ENCODE peak calls at places on chromosomes 7 and 10, in seven cellular contexts. T, K, J, X, I, H and W are unnamed samples.

GRCh38 chr7:113404245-113404644 is 285.9 kb upstream of the SMIM30 start:
- DNase-seq in T (no peak), K (no peak), J (no peak), X (no peak), I (no peak), H (no peak), W (peak; percentile 8)

GRCh38 chr10:29131952-29132820 is 156.7 kb upstream of the LYZL1 start:
- DNase-seq in T (no peak), K (no peak), J (peak; percentile 8), X (no peak), I (peak; percentile 30), H (no peak), W (peak; percentile 94)

GRCh38 chr10:44008270-44008916 is 359.7 kb upstream of the ZNF32 start:
- DNase-seq in T (no peak), K (no peak), J (peak; percentile 75), X (no peak), I (no peak), H (no peak), W (no peak)

GRCh38 chr10:14821635-14822375 is 16.0 kb downstream of the CDNF start:
- DNase-seq in T (no peak), K (no peak), J (no peak), X (no peak), I (no peak), H (no peak), W (no peak)

GRCh38 chr7:3239291-3239691 is 61.8 kb upstream of the SDK1 start:
- DNase-seq in T (no peak), K (no peak), J (no peak), X (no peak), I (no peak), H (no peak), W (no peak)

GRCh38 chr7:121002-121401 is 71.4 kb upstream of the FAM20C start:
- DNase-seq in T (no peak), K (no peak), J (no peak), X (no peak), I (no peak), H (no peak), W (no peak)

GRCh38 chr10:132271458-132272011 is 36.2 kb downstream of the STK32C start:
- DNase-seq in T (no peak), K (no peak), J (no peak), X (no peak), I (peak; percentile 8), H (no peak), W (no peak)

GRCh38 chr7:2993396-2993795 is 50.3 kb downstream of the CARD11 start:
- DNase-seq in T (no peak), K (no peak), J (no peak), X (no peak), I (no peak), H (no peak), W (no peak)

GRCh38 chr10:29659770-29660097 is 25.0 kb upstream of the SVIL start:
- DNase-seq in T (no peak), K (no peak), J (no peak), X (no peak), I (no peak), H (no peak), W (no peak)

GRCh38 chr7:131011976-131012375 is 278.0 kb upstream of the KLF14 start:
- DNase-seq in T (no peak), K (no peak), J (no peak), X (no peak), I (no peak), H (no peak), W (peak; percentile 56)

GRCh38 chr10:122849900-122850605 is 4.4 kb upstream of the CUZD1 start:
- DNase-seq in T (no peak), K (no peak), J (no peak), X (no peak), I (no peak), H (no peak), W (no peak)

GRCh38 chr10:123245264-123245663 is 91.1 kb downstream of the BUB3 start:
- DNase-seq in T (no peak), K (no peak), J (no peak), X (no peak), I (no peak), H (no peak), W (no peak)

GRCh38 chr7:29565186-29565540 is 1.5 kb downstream of the PRR15 start:
- DNase-seq in T (no peak), K (no peak), J (no peak), X (no peak), I (no peak), H (no peak), W (no peak)

GRCh38 chr7:155644971-155645509 is 579 bp downstream of the RBM33 start:
- DNase-seq in T (peak; percentile 51), K (peak; percentile 17), J (no peak), X (peak; percentile 35), I (peak; percentile 53), H (no peak), W (peak; percentile 87)

GRCh38 chr10:34666008-34666700 is 148.9 kb downstream of the PARD3 start:
- DNase-seq in T (no peak), K (peak; percentile 73), J (no peak), X (peak; percentile 59), I (no peak), H (no peak), W (peak; percentile 66)

GRCh38 chr7:106485031-106485551 is 175.9 kb downstream of the CCDC71L start:
- DNase-seq in T (no peak), K (no peak), J (peak; percentile 9), X (no peak), I (no peak), H (no peak), W (no peak)

GRCh38 chr7:102125127-102125561 is 161.5 kb upstream of the SH2B2 start:
- DNase-seq in T (peak; percentile 21), K (peak; percentile 82), J (peak; percentile 74), X (peak; percentile 55), I (no peak), H (no peak), W (no peak)

GRCh38 chr10:23367896-23368685 is 23.5 kb upstream of the C10orf67 start:
- DNase-seq in T (no peak), K (no peak), J (no peak), X (no peak), I (no peak), H (no peak), W (no peak)

GRCh38 chr10:121418126-121418777 is 180.0 kb downstream of the FGFR2 start:
- DNase-seq in T (no peak), K (no peak), J (no peak), X (no peak), I (no peak), H (no peak), W (no peak)

GRCh38 chr7:128410092-128410665 is 397 bp upstream of the IMPDH1 start:
- DNase-seq in T (peak; percentile 43), K (no peak), J (peak; percentile 90), X (no peak), I (peak; percentile 48), H (no peak), W (peak; percentile 46)
- TF ChIP-seq POLR2A in T (no peak), K (peak; percentile 7), J (no peak), X (no peak), I (no peak), H (no peak), W (no peak)

GRCh38 chr10:80454526-80455460 is 683 bp downstream of the TSPAN14 start:
- DNase-seq in T (peak; percentile 66), K (peak; percentile 36), J (peak; percentile 53), X (no peak), I (peak; percentile 67), H (peak; percentile 47), W (peak; percentile 69)
- TF ChIP-seq POLR2A in T (peak; percentile 61), K (no peak), J (no peak), X (no peak), I (no peak), H (no peak), W (no peak)

GRCh38 chr10:119654540-119654939 is 3.4 kb downstream of the BAG3 start:
- DNase-seq in T (no peak), K (peak; percentile 55), J (peak; percentile 51), X (peak; percentile 38), I (peak; percentile 60), H (no peak), W (no peak)

GRCh38 chr10:119657725-119658124 is 6.5 kb downstream of the BAG3 start:
- DNase-seq in T (no peak), K (no peak), J (no peak), X (peak; percentile 65), I (peak; percentile 37), H (no peak), W (no peak)

GRCh38 chr10:119653209-119653608 is 2.0 kb downstream of the BAG3 start:
- DNase-seq in T (no peak), K (no peak), J (no peak), X (no peak), I (no peak), H (no peak), W (no peak)

GRCh38 chr10:119656760-119657159 is 5.6 kb downstream of the BAG3 start:
- DNase-seq in T (no peak), K (no peak), J (no peak), X (peak; percentile 10), I (no peak), H (no peak), W (peak; percentile 78)

DNA sequence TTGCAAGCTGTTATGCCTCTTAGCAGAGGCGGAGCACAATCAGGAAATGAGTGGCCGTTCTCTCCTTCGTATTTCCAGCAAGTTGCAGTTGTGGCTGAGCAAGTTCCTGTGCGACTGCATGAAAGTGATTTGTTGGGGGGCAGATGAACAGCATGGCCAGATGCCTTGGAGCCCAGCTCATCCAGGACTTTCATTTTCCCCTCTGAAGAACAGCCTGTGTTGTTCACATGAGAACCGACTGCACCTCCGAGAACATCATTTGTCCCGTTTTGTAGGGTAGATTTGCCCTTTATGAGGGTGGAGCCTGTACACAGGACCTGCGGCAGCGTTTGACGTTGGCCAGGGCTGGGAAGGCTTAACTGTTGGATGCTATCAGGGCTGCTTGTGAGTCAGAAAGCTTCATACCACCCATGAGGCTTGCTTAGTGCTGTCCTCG is 4.4 kb downstream of the BAG3 start:
- DNase-seq in T (peak; percentile 19), K (peak; percentile 67), J (no peak), X (peak; percentile 89), I (no peak), H (no peak), W (peak; percentile 66)
- TF ChIP-seq POLR2A in T (no peak), K (peak; percentile 29), J (no peak), X (peak; percentile 78), I (no peak), H (no peak), W (peak; percentile 20)

GRCh38 chr10:78934499-78934898 is 134.3 kb upstream of the ZMIZ1 start:
- DNase-seq in T (no peak), K (no peak), J (no peak), X (no peak), I (no peak), H (no peak), W (no peak)

GRCh38 chr10:78932861-78933260 is 135.9 kb upstream of the ZMIZ1 start:
- DNase-seq in T (no peak), K (no peak), J (no peak), X (no peak), I (no peak), H (no peak), W (no peak)

GRCh38 chr10:78933828-78934227 is 134.9 kb upstream of the ZMIZ1 start:
- DNase-seq in T (no peak), K (no peak), J (no peak), X (no peak), I (no peak), H (no peak), W (no peak)

GRCh38 chr10:78931333-78932083 is 137.3 kb upstream of the ZMIZ1 start:
- DNase-seq in T (no peak), K (peak; percentile 83), J (peak; percentile 93), X (peak; percentile 63), I (no peak), H (no peak), W (no peak)

DNA sequence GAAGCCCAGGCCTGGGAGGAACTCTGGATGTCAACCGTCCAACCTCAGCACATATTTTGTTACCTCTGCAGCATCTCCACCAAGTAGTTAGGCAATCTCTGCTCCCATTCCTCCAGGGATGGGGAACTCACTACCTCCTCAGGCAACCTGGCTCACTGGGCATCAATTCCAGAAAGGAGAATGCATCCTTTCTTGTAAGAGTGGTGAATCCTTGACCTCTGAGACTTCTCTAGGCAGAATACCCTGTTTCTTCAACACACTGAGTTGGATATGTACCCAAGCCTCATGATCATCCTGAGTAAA is 136.7 kb upstream of the ZMIZ1 start:
- DNase-seq in T (no peak), K (no peak), J (no peak), X (no peak), I (no peak), H (no peak), W (no peak)
- TF ChIP-seq POLR2A in T (no peak), K (no peak), J (peak; percentile 12), X (no peak), I (no peak), H (no peak), W (no peak)